ENCODE peak calls at places on chromosomes 12 and 14, in six cellular contexts. Z is IMR-90, M is heart right ventricle, D is stomach, E is endothelial cell of umbilical vein, U is H1. K is an unnamed sample. For H3K36me3, the result is how much of the 10 kb centered on the place peaks cover.

GRCh38 chr12:27245039-27245438 is 953 bp downstream of the STK38L start:
- DNase-seq in Z (no peak), M (no peak), D (no peak), E (no peak), U (no peak), K (no peak)

GRCh38 chr12:122527478-122527944 is 462 bp downstream of the KNTC1 start:
- DNase-seq in Z (peak), M (no peak), D (no peak), E (peak), U (no peak), K (peak)

GRCh38 chr12:77615331-77615730 is 215.4 kb upstream of the NAV3 start:
- DNase-seq in Z (no peak), M (no peak), D (no peak), E (peak), U (no peak), K (peak)

GRCh38 chr12:124625867-124626675 is 58.7 kb upstream of the NCOR2 start:
- DNase-seq in Z (peak), M (peak), D (peak), E (peak), U (no peak), K (peak)

GRCh38 chr12:105850103-105850968 is 288.4 kb downstream of the NUAK1 start:
- DNase-seq in Z (no peak), M (no peak), D (no peak), E (peak), U (no peak), K (peak)

GRCh38 chr12:122795807-122796206 is 21.4 kb downstream of the CCDC62 start:
- DNase-seq in Z (no peak), M (no peak), D (no peak), E (no peak), U (no peak), K (no peak)

GRCh38 chr14:31867570-31867969 is 209.5 kb upstream of the ARHGAP5 start:
- DNase-seq in Z (no peak), M (no peak), D (no peak), E (no peak), U (no peak), K (no peak)

GRCh38 chr12:102174117-102174516 is 23.5 kb downstream of the PMCH start:
- DNase-seq in Z (no peak), M (no peak), D (no peak), E (peak), U (no peak), K (no peak)

GRCh38 chr12:121800694-121801600 is 2.9 kb upstream of the SETD1B start:
- DNase-seq in Z (peak), M (peak), D (peak), E (peak), U (no peak), K (peak)

GRCh38 chr14:92792885-92793284 is 1.2 kb upstream of the GOLGA5 start:
- DNase-seq in Z (no peak), M (no peak), D (no peak), E (no peak), U (no peak), K (no peak)

GRCh38 chr14:92786427-92786756 is 7.7 kb upstream of the GOLGA5 start:
- DNase-seq in Z (no peak), M (no peak), D (no peak), E (no peak), U (no peak), K (no peak)

GRCh38 chr14:92787554-92787953 is 6.6 kb upstream of the GOLGA5 start:
- DNase-seq in Z (no peak), M (no peak), D (no peak), E (no peak), U (no peak), K (no peak)

GRCh38 chr14:92785601-92786426 is 8.3 kb upstream of the GOLGA5 start:
- DNase-seq in Z (peak), M (peak), D (peak), E (peak), U (no peak), K (peak)

GRCh38 chr14:92789457-92790089 is 4.5 kb upstream of the GOLGA5 start:
- DNase-seq in Z (peak), M (no peak), D (no peak), E (no peak), U (no peak), K (no peak)
- H3K36me3 ChIP-seq in Z (under half), M (under half), D (under half), E (under half), U (under half), K (under half)

GRCh38 chr12:49089831-49090773 is 4.5 kb downstream of the DHH start:
- DNase-seq in Z (peak), M (no peak), D (peak), E (peak), U (no peak), K (no peak)
- H3K4me3 ChIP-seq in Z (peak), M (peak), D (peak), E (peak), U (no peak), K (peak)

DNA sequence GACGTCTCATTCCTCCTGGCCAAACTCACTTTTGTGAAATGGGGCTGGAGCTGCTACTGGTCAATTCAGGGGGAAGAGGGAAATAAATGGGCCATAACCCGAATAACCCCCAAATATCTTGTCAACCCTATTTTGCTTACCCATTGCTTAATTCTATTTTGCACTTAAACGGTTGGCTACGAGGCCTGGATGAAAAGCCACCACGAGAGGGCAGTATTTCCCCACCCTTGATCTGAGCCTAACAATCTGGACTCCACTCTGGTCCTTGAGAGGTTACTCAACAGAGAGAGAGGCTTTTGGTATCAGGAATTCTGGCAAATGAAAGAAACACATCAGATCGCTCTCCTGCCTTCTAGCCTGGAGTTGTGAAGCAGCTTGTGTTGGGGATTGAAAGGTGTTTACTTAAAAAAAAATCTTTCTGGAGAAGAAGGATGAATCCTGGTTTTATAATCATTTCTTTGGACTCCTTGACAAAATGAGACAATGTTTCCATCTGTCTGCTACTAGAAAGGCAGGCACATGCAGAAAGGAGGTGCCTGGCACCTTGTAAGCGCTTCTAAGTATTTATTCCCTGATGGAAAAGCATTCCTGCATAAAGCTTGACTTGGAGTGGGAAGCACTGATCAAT is 22.4 kb upstream of the FBXO21 start:
- DNase-seq in Z (peak), M (peak), D (peak), E (peak), U (peak), K (peak)
- TF ChIP-seq CTCF in Z (peak), M (peak), D (no peak), E (peak), U (peak), K (peak)

DNA sequence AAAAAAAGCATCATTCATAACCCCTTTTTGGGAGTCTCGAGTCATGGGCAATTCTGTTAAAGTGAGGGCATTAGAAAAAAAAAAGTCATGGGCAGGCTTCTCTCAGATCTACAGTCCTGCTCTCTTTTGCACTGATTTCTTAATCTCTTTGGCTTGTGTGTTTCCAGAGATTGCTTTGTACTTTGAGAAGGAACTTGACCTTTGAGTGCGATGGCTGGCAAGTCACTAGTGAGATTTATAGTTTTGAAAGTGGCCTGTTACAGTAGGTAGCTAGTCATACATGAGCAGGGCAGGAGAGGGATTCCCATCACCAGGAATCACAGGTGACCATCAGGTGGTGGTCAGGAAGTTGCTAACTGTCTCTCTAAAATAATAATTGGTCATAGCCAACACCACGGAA is 119.6 kb downstream of the KCNMB4 start:
- DNase-seq in Z (no peak), M (no peak), D (peak), E (no peak), U (no peak), K (no peak)
- H3K36me3 ChIP-seq in Z (under half), M (under half), D (under half), E (under half), U (under half), K (under half)

DNA sequence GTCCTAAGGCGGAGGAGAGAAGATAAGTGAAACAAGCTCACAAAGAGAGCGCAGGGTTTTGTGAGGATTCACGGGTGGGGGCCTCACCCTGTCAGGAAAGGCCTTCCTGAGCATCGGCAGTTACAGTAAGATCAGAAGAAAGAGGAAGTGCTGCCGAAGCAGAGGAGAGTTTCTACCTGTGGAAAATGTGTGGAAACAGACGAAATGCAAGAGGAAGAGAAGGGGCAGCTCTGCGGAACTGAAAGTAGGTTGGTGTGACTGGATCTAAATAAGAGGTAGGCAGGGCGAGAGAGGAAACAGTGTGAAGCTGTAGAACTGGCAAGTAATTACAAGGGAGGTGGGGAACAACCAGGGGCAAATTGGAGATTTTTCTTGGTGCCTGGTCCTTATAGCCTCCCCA is 2.7 kb downstream of the GPR68 start:
- DNase-seq in Z (no peak), M (no peak), D (no peak), E (no peak), U (no peak), K (no peak)
- H3K4me3 ChIP-seq in Z (no peak), M (no peak), D (peak), E (no peak), U (no peak), K (no peak)

DNA sequence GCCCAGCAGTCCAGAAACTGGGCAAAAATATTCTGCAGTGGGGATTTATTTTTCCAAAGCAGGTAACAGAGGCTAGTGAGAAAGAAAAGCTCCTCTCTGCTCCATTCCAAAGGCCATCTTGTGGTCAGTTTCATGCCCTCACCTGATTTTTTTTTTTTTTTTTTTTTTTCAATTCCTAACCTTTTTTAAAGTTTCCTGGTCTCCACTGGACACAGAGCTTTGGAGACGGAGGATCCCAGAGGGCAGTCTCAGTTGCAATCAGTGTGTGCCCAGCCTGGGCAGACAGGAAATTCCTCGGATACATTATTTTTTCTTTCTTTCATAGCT is 178.7 kb upstream of the BCL2L14 start:
- DNase-seq in Z (no peak), M (no peak), D (no peak), E (peak), U (no peak), K (no peak)
- TF ChIP-seq CTCF in Z (no peak), M (peak), D (no peak), E (no peak), U (peak), K (no peak)

GRCh38 chr12:68305278-68305677 is 26.9 kb downstream of the MDM1 start:
- DNase-seq in Z (no peak), M (no peak), D (no peak), E (no peak), U (no peak), K (no peak)

GRCh38 chr12:68306564-68306963 is 25.6 kb downstream of the MDM1 start:
- DNase-seq in Z (no peak), M (no peak), D (no peak), E (no peak), U (no peak), K (no peak)

GRCh38 chr12:68304626-68305025 is 27.5 kb downstream of the MDM1 start:
- DNase-seq in Z (peak), M (no peak), D (no peak), E (peak), U (no peak), K (peak)

DNA sequence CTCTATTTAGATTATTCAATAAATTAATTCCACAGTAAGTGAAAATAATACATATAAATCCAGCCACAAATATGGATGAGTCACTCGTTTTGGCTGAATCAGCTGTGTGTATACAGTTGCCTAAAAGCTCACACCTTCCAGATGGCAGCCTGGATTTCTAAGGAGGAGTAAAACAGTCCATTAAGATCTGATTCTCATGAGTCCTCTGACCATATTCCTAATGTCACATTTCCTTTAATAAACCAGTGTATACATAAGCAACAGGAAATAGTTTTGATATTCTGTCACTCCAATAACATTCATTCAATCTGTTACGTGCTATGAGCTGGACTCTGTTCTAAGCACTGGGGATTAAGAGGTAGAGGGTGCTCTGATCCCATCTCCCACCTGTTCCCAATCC is 21.8 kb downstream of the MDM1 start:
- DNase-seq in Z (peak), M (no peak), D (no peak), E (peak), U (no peak), K (peak)
- H3K36me3 ChIP-seq in Z (under half), M (under half), D (half or more), E (under half), U (under half), K (under half)